ENCODE peak calls at places on chromosomes 5 and 9, in seven cellular contexts. K is body of pancreas, H is stomach, E is neural progenitor cell, D is transverse colon, O is left ventricle myocardium inferior, P is GM23338. W is an unnamed sample.

GRCh38 chr9:134066923-134067851 is 639 bp downstream of the BRD3 start:
- DNase-seq in K (no peak), H (peak; percentile 34), E (peak; percentile 85), D (peak; percentile 37), O (no peak), P (peak; percentile 43), W (peak; percentile 58)

GRCh38 chr5:40775085-40775845 is 19.5 kb upstream of the TTC33 start:
- DNase-seq in K (no peak), H (no peak), E (no peak), D (no peak), O (no peak), P (no peak), W (no peak)

GRCh38 chr9:72623156-72623555 is 101.7 kb downstream of the TMC1 start:
- DNase-seq in K (no peak), H (no peak), E (no peak), D (no peak), O (no peak), P (no peak), W (no peak)

GRCh38 chr5:171592076-171592475 is 172.6 kb downstream of the FGF18 start:
- DNase-seq in K (no peak), H (no peak), E (peak; percentile 0), D (no peak), O (no peak), P (no peak), W (no peak)

GRCh38 chr9:134046894-134047681 is 20.7 kb downstream of the BRD3 start:
- DNase-seq in K (no peak), H (peak; percentile 62), E (no peak), D (no peak), O (no peak), P (no peak), W (no peak)

GRCh38 chr5:159975462-159976019 is 33.4 kb upstream of the TTC1 start:
- DNase-seq in K (no peak), H (no peak), E (no peak), D (no peak), O (no peak), P (peak; percentile 12), W (no peak)

GRCh38 chr5:151905639-151906038 is 19.0 kb downstream of the GLRA1 start:
- DNase-seq in K (no peak), H (no peak), E (no peak), D (no peak), O (no peak), P (no peak), W (no peak)

GRCh38 chr9:129888085-129888808 is 53.0 kb downstream of the USP20 start:
- DNase-seq in K (peak; percentile 61), H (peak; percentile 62), E (no peak), D (peak; percentile 84), O (peak; percentile 53), P (no peak), W (peak; percentile 97)

GRCh38 chr9:68981825-68982224 is 32.1 kb downstream of the PRKACG start:
- DNase-seq in K (no peak), H (no peak), E (no peak), D (peak; percentile 28), O (no peak), P (peak; percentile 33), W (no peak)

GRCh38 chr5:18483386-18483785 is 849.1 kb downstream of the TAF11L14 start:
- DNase-seq in K (no peak), H (no peak), E (no peak), D (no peak), O (no peak), P (peak; percentile 14), W (no peak)

GRCh38 chr5:122458278-122458872 is 146.3 kb downstream of the SNCAIP start:
- DNase-seq in K (peak; percentile 10), H (no peak), E (peak; percentile 49), D (no peak), O (no peak), P (peak; percentile 72), W (no peak)

GRCh38 chr9:85427749-85428148 is 314.0 kb downstream of the AGTPBP1 start:
- DNase-seq in K (no peak), H (no peak), E (no peak), D (no peak), O (no peak), P (no peak), W (no peak)

GRCh38 chr9:127004946-127005769 is 90.6 kb downstream of the RALGPS1 start:
- DNase-seq in K (no peak), H (no peak), E (no peak), D (no peak), O (no peak), P (no peak), W (peak; percentile 79)

GRCh38 chr9:89591291-89592200 is 13.3 kb upstream of the GADD45G start:
- DNase-seq in K (no peak), H (no peak), E (no peak), D (no peak), O (no peak), P (no peak), W (no peak)

GRCh38 chr5:73793911-73794310 is 167.9 kb downstream of the ARHGEF28 start:
- DNase-seq in K (no peak), H (no peak), E (no peak), D (no peak), O (no peak), P (no peak), W (no peak)

GRCh38 chr9:127589955-127590370 is 22.1 kb upstream of the STXBP1 start:
- DNase-seq in K (peak; percentile 82), H (peak; percentile 70), E (peak; percentile 86), D (peak; percentile 70), O (no peak), P (peak; percentile 89), W (peak; percentile 25)

GRCh38 chr9:17005085-17005484 is 129.8 kb upstream of the CNTLN start:
- DNase-seq in K (peak; percentile 57), H (peak; percentile 38), E (no peak), D (peak; percentile 60), O (peak; percentile 31), P (peak; percentile 67), W (no peak)
- H3K4me3 ChIP-seq in K (no peak overlapping the region), H (no peak overlapping the region), E (no peak overlapping the region), D (no peak overlapping the region), O (peak overlapping the region; percentile 12), P (no peak overlapping the region), W (no peak overlapping the region)

GRCh38 chr9:136185066-136185465 is 19.9 kb downstream of the LHX3 start:
- DNase-seq in K (no peak), H (no peak), E (no peak), D (no peak), O (no peak), P (no peak), W (no peak)

GRCh38 chr9:136185596-136185995 is 19.3 kb downstream of the LHX3 start:
- DNase-seq in K (no peak), H (no peak), E (no peak), D (no peak), O (no peak), P (no peak), W (no peak)

GRCh38 chr9:136187683-136188586 is 17.0 kb downstream of the LHX3 start:
- DNase-seq in K (no peak), H (no peak), E (peak; percentile 56), D (no peak), O (no peak), P (peak; percentile 26), W (no peak)

GRCh38 chr9:136186386-136186785 is 18.5 kb downstream of the LHX3 start:
- DNase-seq in K (no peak), H (no peak), E (no peak), D (no peak), O (no peak), P (no peak), W (no peak)

DNA sequence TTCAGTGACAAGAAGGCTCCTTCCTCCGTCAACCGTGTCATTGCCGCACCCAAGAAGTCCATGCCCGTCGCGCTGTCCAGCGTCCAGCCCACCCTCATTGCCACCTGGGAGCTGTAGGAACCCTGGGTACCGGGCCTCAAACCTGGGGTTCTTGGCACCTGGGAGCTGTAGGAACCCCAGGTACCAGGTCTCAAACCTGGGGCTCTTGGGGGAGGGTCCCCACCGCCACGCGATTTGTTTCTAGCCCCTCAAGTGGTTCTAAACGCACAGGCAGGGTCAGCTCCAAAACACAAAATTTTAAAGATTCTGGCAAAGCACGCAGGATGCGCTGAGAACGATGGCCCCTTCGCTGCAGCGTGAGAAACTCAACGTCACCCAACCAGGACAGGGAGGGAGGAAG is 17.7 kb downstream of the LHX3 start:
- DNase-seq in K (no peak), H (no peak), E (no peak), D (no peak), O (no peak), P (no peak), W (no peak)
- H3K27ac ChIP-seq in K (no peak overlapping the region), H (no peak overlapping the region), E (no peak overlapping the region), D (no peak overlapping the region), O (no peak overlapping the region), P (no peak overlapping the region), W (no peak overlapping the region)

DNA sequence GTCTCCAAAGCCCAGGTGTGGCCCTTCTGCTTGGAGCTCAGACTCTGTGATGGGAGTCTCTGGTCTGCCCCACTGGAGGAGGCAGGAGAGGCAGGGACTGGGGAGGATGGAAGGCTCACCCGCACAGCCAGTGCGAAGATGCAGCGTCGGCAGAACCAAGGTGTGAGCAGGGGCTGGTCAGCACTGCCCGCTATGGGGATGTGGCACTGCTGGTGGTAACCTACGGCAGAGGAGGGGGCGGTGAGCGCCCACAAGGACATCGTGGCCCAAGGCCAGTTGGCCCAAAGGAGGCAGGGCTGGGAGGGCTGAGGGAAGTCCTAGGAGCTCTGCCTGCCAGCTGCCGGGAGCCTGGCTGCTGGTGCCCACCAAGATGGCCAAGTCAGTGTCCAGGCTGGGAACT is 7.3 kb downstream of the PHF19 start:
- DNase-seq in K (no peak), H (no peak), E (no peak), D (no peak), O (no peak), P (no peak), W (no peak)
- H3K36me3 ChIP-seq in K (no peaks in the 10 kb centered on the region), H (peaks cover 22% of the 10 kb centered on the region), E (no peaks in the 10 kb centered on the region), D (no peaks in the 10 kb centered on the region), O (peaks cover 12% of the 10 kb centered on the region), P (peaks cover 5% of the 10 kb centered on the region), W (peaks cover 48% of the 10 kb centered on the region)

GRCh38 chr5:1100652-1101574 is 10.9 kb downstream of the SLC12A7 start:
- DNase-seq in K (no peak), H (no peak), E (peak; percentile 50), D (no peak), O (no peak), P (peak; percentile 49), W (no peak)

GRCh38 chr5:1099931-1100651 is 11.8 kb downstream of the SLC12A7 start:
- DNase-seq in K (no peak), H (no peak), E (peak; percentile 54), D (no peak), O (no peak), P (peak; percentile 61), W (no peak)

GRCh38 chr5:1103093-1103492 is 8.8 kb downstream of the SLC12A7 start:
- DNase-seq in K (no peak), H (no peak), E (no peak), D (no peak), O (no peak), P (no peak), W (no peak)

GRCh38 chr5:1103505-1104326 is 8.1 kb downstream of the SLC12A7 start:
- DNase-seq in K (peak; percentile 83), H (peak; percentile 84), E (no peak), D (peak; percentile 79), O (peak; percentile 88), P (no peak), W (peak; percentile 13)

GRCh38 chr5:1101991-1102713 is 9.7 kb downstream of the SLC12A7 start:
- DNase-seq in K (no peak), H (no peak), E (peak; percentile 94), D (no peak), O (peak; percentile 61), P (no peak), W (no peak)
- H3K4me3 ChIP-seq in K (no peak overlapping the region), H (no peak overlapping the region), E (peak overlapping the region; percentile 38), D (no peak overlapping the region), O (peak overlapping the region; percentile 58), P (no peak overlapping the region), W (no peak overlapping the region)